ENCODE peak calls at places on chromosome X, in six cellular contexts. L, Y, C, T, V and W are unnamed samples.

GRCh38 chrX:23185951-23186350 is 148.7 kb upstream of the PTCHD1 start:
- DNase-seq in C (no peak), V (no peak), Y (no peak), T (no peak), L (no peak), W (no peak)

GRCh38 chrX:153924149-153924861 is 1.8 kb downstream of the ARHGAP4 start:
- DNase-seq in V (no peak), L (peak), T (peak), C (peak), Y (no peak), W (no peak)

GRCh38 chrX:73850124-73851013 is 287.4 kb downstream of the CHIC1 start:
- DNase-seq in C (no peak), L (peak), T (no peak), V (no peak), Y (no peak), W (peak)

GRCh38 chrX:130645955-130646583 is 244.3 kb downstream of the RBMX2 start:
- DNase-seq in T (no peak), V (no peak), C (no peak), Y (no peak), L (no peak), W (no peak)

GRCh38 chrX:78024349-78025108 is 55.1 kb upstream of the PGAM4 start:
- DNase-seq in V (no peak), L (no peak), C (no peak), Y (no peak), T (peak), W (peak)

GRCh38 chrX:19867411-19867732 is 20.0 kb downstream of the SH3KBP1 start:
- DNase-seq in L (peak), Y (no peak), T (no peak), C (no peak), V (no peak), W (no peak)

GRCh38 chrX:9352683-9353430 is 112.0 kb upstream of the TBL1X start:
- DNase-seq in T (no peak), V (no peak), C (no peak), Y (no peak), L (peak), W (no peak)

GRCh38 chrX:120429776-120430535 is 39.1 kb downstream of the LAMP2 start:
- DNase-seq in Y (no peak), C (no peak), L (no peak), T (no peak), V (no peak), W (no peak)

GRCh38 chrX:17685026-17685425 is 52.3 kb upstream of the SCML1 start:
- DNase-seq in Y (no peak), C (no peak), V (no peak), L (no peak), T (no peak), W (no peak)

GRCh38 chrX:24828147-24828546 is 134.4 kb downstream of the POLA1 start:
- DNase-seq in C (no peak), L (no peak), Y (no peak), V (no peak), T (no peak), W (no peak)

GRCh38 chrX:151505796-151506195 is 57.7 kb upstream of the PASD1 start:
- DNase-seq in L (no peak), T (peak), Y (no peak), C (no peak), V (no peak), W (peak)

GRCh38 chrX:39869846-39870601 is 227.7 kb downstream of the BCOR start:
- DNase-seq in V (no peak), L (peak), Y (peak), T (no peak), C (no peak), W (no peak)

GRCh38 chrX:47112316-47112954 is 32.1 kb downstream of the NDUFB11 start:
- DNase-seq in C (no peak), T (no peak), Y (no peak), V (no peak), L (no peak), W (peak)

GRCh38 chrX:94493405-94493804 is 819.4 kb downstream of the FAM133A start:
- DNase-seq in Y (no peak), V (no peak), L (no peak), C (no peak), T (no peak), W (no peak)

GRCh38 chrX:1676866-1677265 is 62.0 kb downstream of the ASMT start:
- DNase-seq in L (no peak), T (no peak), V (peak), Y (no peak), C (no peak), W (no peak)

GRCh38 chrX:9882669-9883446 is 84.3 kb upstream of the CLDN34 start:
- DNase-seq in V (no peak), L (no peak), C (no peak), Y (no peak), T (no peak), W (no peak)

GRCh38 chrX:69179380-69179911 is 14.2 kb upstream of the PJA1 start:
- DNase-seq in Y (no peak), C (peak), L (no peak), V (no peak), T (peak), W (peak)